ENCODE peak calls at places on chromosomes 2 and 18, in eight cellular contexts. V is pancreas, Z is H9, I is tibial artery, U is left ventricle myocardium inferior, K is ovary, O is adrenal gland, G is OCI-LY7. J is an unnamed sample. For H3K4me1, the result is how much of the 10 kb centered on the place peaks cover.

GRCh38 chr2:160288324-160288723 is 88.3 kb upstream of the ITGB6 start:
- DNase-seq in V (no peak), Z (no peak), K (no peak), I (no peak), U (no peak), G (no peak), O (no peak), J (no peak)

GRCh38 chr2:240333985-240334384 is 101.5 kb upstream of the GPC1 start:
- DNase-seq in Z (no peak), O (peak), I (no peak), K (no peak), U (no peak), G (no peak), V (no peak), J (no peak)

GRCh38 chr2:127158614-127159290 is 51.8 kb upstream of the BIN1 start:
- DNase-seq in O (peak), G (peak), I (no peak), V (no peak), Z (no peak), U (no peak), K (no peak), J (no peak)

GRCh38 chr18:35786359-35787042 is 186.0 kb upstream of the RMP24 start:
- DNase-seq in I (no peak), G (peak), U (no peak), K (no peak), Z (no peak), V (no peak), O (no peak), J (no peak)

GRCh38 chr2:105798595-105798994 is 53.9 kb downstream of the NCK2 start:
- DNase-seq in K (no peak), Z (no peak), G (peak), I (no peak), O (no peak), U (no peak), V (no peak), J (no peak)

GRCh38 chr18:3494569-3494968 is 44.6 kb downstream of the TGIF1 start:
- DNase-seq in G (peak), O (no peak), V (no peak), I (no peak), Z (no peak), U (no peak), K (no peak), J (no peak)

GRCh38 chr18:49431563-49431962 is 28.9 kb downstream of the DYM start:
- DNase-seq in O (no peak), G (no peak), K (no peak), Z (peak), I (no peak), V (no peak), U (no peak), J (no peak)

GRCh38 chr2:33086400-33087015 is 139.8 kb downstream of the LTBP1 start:
- DNase-seq in I (no peak), K (peak), V (no peak), O (no peak), Z (no peak), G (peak), U (no peak), J (no peak)

GRCh38 chr2:165825041-165825440 is 31.0 kb upstream of the GALNT3 start:
- DNase-seq in I (no peak), V (no peak), Z (no peak), G (no peak), K (peak), U (no peak), O (no peak), J (no peak)

GRCh38 chr2:22897428-22897827 is 487.6 kb upstream of the KLHL29 start:
- DNase-seq in G (no peak), K (no peak), I (no peak), O (no peak), V (no peak), U (no peak), Z (no peak), J (no peak)

GRCh38 chr2:9982248-9982647 is 30.8 kb downstream of the GRHL1 start:
- DNase-seq in U (no peak), K (no peak), V (no peak), I (no peak), G (no peak), Z (no peak), O (no peak), J (no peak)

GRCh38 chr18:49628993-49629795 is 67.3 kb downstream of the LIPG start:
- DNase-seq in Z (no peak), I (no peak), V (peak), K (peak), O (no peak), U (peak), G (no peak), J (no peak)

GRCh38 chr2:227374158-227374557 is 4.9 kb downstream of the TM4SF20 start:
- DNase-seq in Z (no peak), G (no peak), V (no peak), K (no peak), I (no peak), O (no peak), U (no peak), J (no peak)

GRCh38 chr2:96205888-96206287 is 2.7 kb downstream of the STARD7 start:
- DNase-seq in Z (no peak), G (no peak), V (no peak), I (no peak), K (no peak), U (no peak), O (no peak), J (no peak)

GRCh38 chr18:62655520-62656219 is 59.7 kb upstream of the PHLPP1 start:
- DNase-seq in Z (no peak), K (no peak), O (no peak), I (no peak), U (no peak), G (no peak), V (no peak), J (peak)

GRCh38 chr2:10126627-10127026 is 4.1 kb downstream of the RRM2 start:
- DNase-seq in Z (no peak), K (no peak), I (no peak), U (no peak), V (peak), G (no peak), O (no peak), J (no peak)

DNA sequence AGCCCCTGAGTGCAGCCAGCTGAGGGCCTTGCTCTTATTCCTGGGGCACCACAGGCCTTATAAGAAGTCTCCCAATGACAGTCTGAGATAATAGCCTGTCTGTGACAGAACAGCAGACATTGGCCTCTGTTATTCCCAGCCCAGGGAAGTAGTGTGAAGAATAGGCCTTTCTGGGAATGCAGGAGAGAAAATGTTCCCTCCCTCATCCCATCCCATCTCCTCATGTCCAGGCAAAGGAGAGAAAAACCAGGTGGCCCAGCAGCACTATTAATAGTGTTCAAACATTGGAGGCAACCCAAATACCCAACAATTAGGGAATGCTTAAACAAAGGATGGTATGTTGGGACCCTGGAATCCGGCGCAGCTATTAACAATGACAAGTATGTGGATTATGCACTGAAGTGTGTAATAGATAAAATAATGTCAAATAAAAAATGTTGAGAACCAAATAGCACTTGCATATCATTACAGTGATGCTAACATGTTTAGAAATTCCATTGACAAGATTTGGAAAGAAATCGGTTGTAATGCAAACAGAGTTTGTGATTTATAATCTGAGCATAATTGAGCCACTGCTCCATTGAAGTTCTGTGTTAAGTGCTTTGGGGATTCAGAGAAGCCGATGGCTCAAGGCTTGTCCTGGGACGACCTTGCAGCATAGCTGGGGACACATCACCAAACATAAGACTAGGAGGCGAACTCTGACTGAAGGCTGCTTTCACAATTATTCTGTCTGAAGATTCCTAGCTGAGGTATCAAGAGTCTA is 69.3 kb downstream of the LBH start:
- DNase-seq in G (no peak), Z (no peak), K (peak), V (no peak), U (no peak), I (no peak), O (no peak), J (no peak)
- H3K27ac ChIP-seq in G (no peak), Z (no peak), K (no peak), V (no peak), U (peak), I (no peak), O (no peak), J (peak)

GRCh38 chr18:58402951-58403702 is 225.8 kb downstream of the ALPK2 start:
- DNase-seq in V (no peak), I (no peak), G (no peak), Z (no peak), K (no peak), O (no peak), U (peak), J (no peak)

GRCh38 chr18:58403799-58404455 is 225.0 kb downstream of the ALPK2 start:
- DNase-seq in G (no peak), V (no peak), O (no peak), Z (no peak), I (no peak), U (no peak), K (no peak), J (no peak)

GRCh38 chr18:58401191-58401590 is 227.7 kb downstream of the ALPK2 start:
- DNase-seq in U (no peak), I (no peak), G (no peak), K (no peak), O (no peak), Z (no peak), V (no peak), J (no peak)

GRCh38 chr18:58400337-58400885 is 228.5 kb downstream of the ALPK2 start:
- DNase-seq in O (no peak), Z (peak), G (no peak), U (no peak), V (no peak), I (no peak), K (no peak), J (no peak)

GRCh38 chr18:58402247-58402646 is 226.6 kb downstream of the ALPK2 start:
- DNase-seq in I (no peak), Z (peak), V (no peak), U (no peak), O (no peak), G (no peak), K (no peak), J (no peak)
- TF ChIP-seq CTCF in I (no peak), Z (no peak), V (no peak), U (no peak), O (no peak), G (no peak), K (no peak), J (no peak)

GRCh38 chr2:173955004-173955403 is 10.2 kb downstream of the SP3 start:
- DNase-seq in G (no peak), O (no peak), V (no peak), I (no peak), K (no peak), U (no peak), Z (no peak), J (no peak)

GRCh38 chr2:173958198-173958846 is 6.9 kb downstream of the SP3 start:
- DNase-seq in O (no peak), V (no peak), G (no peak), Z (no peak), K (no peak), I (no peak), U (no peak), J (no peak)

GRCh38 chr2:173957517-173957916 is 7.7 kb downstream of the SP3 start:
- DNase-seq in Z (no peak), V (no peak), G (no peak), I (no peak), O (no peak), K (no peak), U (no peak), J (no peak)

GRCh38 chr2:173955867-173956266 is 9.3 kb downstream of the SP3 start:
- DNase-seq in G (no peak), O (no peak), U (no peak), K (no peak), Z (no peak), I (no peak), V (no peak), J (no peak)

GRCh38 chr2:173956454-173956853 is 8.7 kb downstream of the SP3 start:
- DNase-seq in U (no peak), G (no peak), K (no peak), Z (no peak), O (no peak), V (no peak), I (no peak), J (no peak)
- H3K4me1 ChIP-seq in U (half or more), G (half or more), K (under half), Z (under half), O (half or more), V (under half), I (half or more), J (half or more)

DNA sequence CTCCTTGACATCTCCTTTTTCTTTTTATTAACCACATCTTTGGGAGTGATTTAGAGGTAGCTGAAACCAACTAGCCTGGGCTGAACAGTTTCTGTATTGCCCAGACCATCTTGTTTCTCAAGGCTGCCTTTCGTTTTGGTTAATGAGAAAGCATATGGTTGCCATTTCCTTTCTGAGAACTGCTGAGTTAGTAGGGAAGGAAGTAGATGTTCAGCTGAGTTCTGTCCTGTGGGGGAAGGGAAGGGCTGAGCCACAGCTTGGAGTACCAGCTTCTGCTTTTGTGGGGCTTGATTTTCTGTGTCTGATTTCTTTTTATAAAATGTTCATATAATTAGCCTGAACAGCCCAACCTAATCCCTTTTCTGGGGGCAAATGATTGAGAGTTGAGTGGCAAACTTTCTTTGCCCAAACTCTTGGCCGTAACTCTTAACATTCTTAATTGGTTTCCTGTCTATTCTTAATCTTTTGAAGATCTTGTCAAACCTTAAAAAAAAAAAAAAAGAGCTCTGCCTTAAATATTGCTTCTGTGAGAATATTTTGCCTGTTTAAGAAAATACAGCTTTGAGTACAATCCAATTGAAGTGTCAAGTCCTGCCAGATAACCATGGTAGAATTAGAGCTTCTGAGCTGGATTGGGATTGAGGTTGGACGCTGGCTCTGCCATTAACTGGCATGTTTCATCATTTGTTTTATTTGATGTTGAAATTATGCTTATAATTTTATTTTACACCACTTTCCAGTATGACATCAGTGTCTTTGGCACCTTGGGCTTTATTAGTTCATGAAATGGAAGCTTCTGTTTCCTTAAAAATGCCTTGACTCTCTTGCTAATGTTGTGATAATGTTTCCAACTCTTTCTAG is 1.9 kb upstream of the NABP1 start:
- DNase-seq in V (no peak), K (no peak), U (peak), O (peak), Z (no peak), G (peak), I (peak), J (peak)
- H3K27ac ChIP-seq in V (no peak), K (no peak), U (peak), O (peak), Z (no peak), G (peak), I (peak), J (peak)

GRCh38 chr2:155218292-155218924 is 519.9 kb downstream of the KCNJ3 start:
- DNase-seq in O (no peak), Z (no peak), U (no peak), V (no peak), G (no peak), K (no peak), I (no peak), J (no peak)

GRCh38 chr2:155218945-155219344 is 520.5 kb downstream of the KCNJ3 start:
- DNase-seq in G (no peak), V (no peak), I (no peak), U (no peak), O (no peak), K (no peak), Z (no peak), J (no peak)

GRCh38 chr2:155223781-155224406 is 525.4 kb downstream of the KCNJ3 start:
- DNase-seq in G (peak), K (no peak), U (no peak), O (no peak), Z (no peak), I (no peak), V (no peak), J (no peak)
- TF ChIP-seq CTCF in G (peak), K (no peak), U (peak), O (no peak), Z (peak), I (peak), V (no peak), J (peak)